ENCODE peak calls at places on chromosomes 11 and 22, in six cellular contexts. A, P, L, G, X and K are unnamed samples.

GRCh38 chr11:111977141-111978027 is 40.2 kb downstream of the DIXDC1 start:
- DNase-seq in A (peak), G (no peak), X (no peak), L (peak), P (peak), K (no peak)

GRCh38 chr11:132106336-132106982 is 736.0 kb downstream of the NTM start:
- DNase-seq in A (no peak), P (no peak), G (no peak), X (no peak), L (no peak), K (no peak)

GRCh38 chr22:28137036-28137435 is 218.0 kb upstream of the PITPNB start:
- DNase-seq in L (no peak), G (no peak), A (no peak), P (no peak), X (no peak), K (no peak)

GRCh38 chr11:67054851-67055523 is 1.7 kb upstream of the RHOD start:
- DNase-seq in X (no peak), L (no peak), G (peak), A (no peak), P (peak), K (peak)

GRCh38 chr22:46147471-46148267 is 2.7 kb upstream of the PPARA start:
- DNase-seq in X (no peak), L (no peak), G (no peak), A (peak), P (no peak), K (no peak)

GRCh38 chr11:13717331-13717730 is 48.9 kb downstream of the FAR1 start:
- DNase-seq in X (no peak), P (no peak), L (no peak), G (peak), A (no peak), K (peak)

GRCh38 chr11:1300121-1300520 is 9.3 kb downstream of the TOLLIP start:
- DNase-seq in G (no peak), P (peak), A (no peak), X (no peak), L (no peak), K (no peak)

GRCh38 chr11:9574806-9575530 is 1.5 kb downstream of the WEE1 start:
- DNase-seq in A (no peak), P (peak), X (peak), G (peak), L (peak), K (peak)

GRCh38 chr11:111978028-111978771 is 41.1 kb downstream of the DIXDC1 start:
- DNase-seq in G (peak), A (no peak), X (no peak), L (peak), P (no peak), K (peak)

GRCh38 chr11:117437791-117438130 is 110.1 kb downstream of the CEP164 start:
- DNase-seq in L (no peak), G (no peak), A (peak), P (no peak), X (no peak), K (no peak)

GRCh38 chr11:63855975-63856374 is 17.1 kb downstream of the MARK2 start:
- DNase-seq in L (no peak), A (no peak), X (no peak), G (no peak), P (no peak), K (no peak)

GRCh38 chr11:6931146-6931713 is 5.0 kb downstream of the ZNF215 start:
- DNase-seq in A (no peak), P (no peak), X (no peak), G (no peak), L (no peak), K (no peak)

GRCh38 chr11:114091791-114092397 is 32.4 kb downstream of the ZBTB16 start:
- DNase-seq in G (no peak), P (no peak), L (no peak), X (no peak), A (no peak), K (no peak)

GRCh38 chr11:63763506-63764200 is 4.9 kb downstream of the ZFTA start:
- DNase-seq in P (no peak), X (no peak), L (peak), A (no peak), G (no peak), K (no peak)

GRCh38 chr11:12842933-12843636 is 166.0 kb upstream of the RASSF10 start:
- DNase-seq in P (no peak), G (no peak), X (no peak), A (no peak), L (no peak), K (no peak)

GRCh38 chr22:46436595-46437163 is 100.7 kb downstream of the CELSR1 start:
- DNase-seq in L (no peak), P (no peak), A (no peak), G (no peak), X (no peak), K (no peak)

GRCh38 chr11:34223021-34223813 is 117.8 kb downstream of the NAT10 start:
- DNase-seq in P (no peak), X (no peak), L (peak), A (no peak), G (peak), K (peak)

GRCh38 chr11:63872833-63873201 is 33.9 kb downstream of the MARK2 start:
- DNase-seq in G (no peak), A (no peak), P (no peak), X (no peak), L (no peak), K (no peak)

GRCh38 chr11:9226514-9226913 is 38.6 kb downstream of the DENND5A start:
- DNase-seq in A (no peak), X (no peak), L (no peak), P (no peak), G (no peak), K (no peak)

GRCh38 chr11:105881027-105881426 is 141.0 kb downstream of the MSANTD4 start:
- DNase-seq in G (no peak), L (no peak), P (no peak), A (no peak), X (no peak), K (no peak)

GRCh38 chr11:112670806-112671570 is 290.2 kb upstream of the NCAM1 start:
- DNase-seq in P (no peak), X (no peak), L (no peak), G (no peak), A (peak), K (no peak)

GRCh38 chr11:129192150-129192549 is at the start of gene ARHGAP32:
- DNase-seq in P (no peak), L (no peak), A (no peak), X (no peak), G (no peak), K (no peak)

GRCh38 chr22:46079861-46080821 is 70.2 kb upstream of the PPARA start:
- DNase-seq in X (no peak), L (peak), A (peak), P (no peak), G (peak), K (peak)

GRCh38 chr11:10844816-10845215 is 13.0 kb downstream of the ZBED5 start:
- DNase-seq in P (no peak), G (no peak), X (no peak), A (no peak), L (no peak), K (no peak)

GRCh38 chr22:21020802-21021429 is 6.0 kb downstream of the P2RX6 start:
- DNase-seq in P (no peak), X (peak), G (no peak), A (no peak), L (no peak), K (no peak)
- TF ChIP-seq CTCF in P (no peak), X (peak), G (peak), A (no peak), L (no peak), K (peak)

DNA sequence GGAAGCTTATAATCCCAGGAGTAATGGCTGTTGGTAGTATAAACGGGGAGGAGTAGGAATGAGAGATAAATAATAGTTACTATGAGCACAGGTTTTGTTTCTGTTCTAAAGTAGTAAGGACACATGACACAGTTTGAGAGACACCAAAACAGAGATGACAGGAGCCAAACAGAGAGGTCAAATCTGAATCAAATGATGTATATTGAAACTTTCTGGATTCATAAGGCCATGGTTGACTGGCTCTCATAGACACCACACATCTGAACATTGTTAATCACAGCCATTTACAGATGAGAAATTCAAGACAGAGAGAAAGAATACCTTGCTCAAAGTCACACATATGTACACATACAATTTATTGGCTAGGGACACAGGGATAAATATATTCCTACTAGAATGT is 63.4 kb upstream of the UCP3 start:
- DNase-seq in L (no peak), A (no peak), X (no peak), G (no peak), P (no peak), K (no peak)
- TF ChIP-seq CTCF in L (no peak), A (no peak), X (no peak), G (no peak), P (no peak), K (no peak)

DNA sequence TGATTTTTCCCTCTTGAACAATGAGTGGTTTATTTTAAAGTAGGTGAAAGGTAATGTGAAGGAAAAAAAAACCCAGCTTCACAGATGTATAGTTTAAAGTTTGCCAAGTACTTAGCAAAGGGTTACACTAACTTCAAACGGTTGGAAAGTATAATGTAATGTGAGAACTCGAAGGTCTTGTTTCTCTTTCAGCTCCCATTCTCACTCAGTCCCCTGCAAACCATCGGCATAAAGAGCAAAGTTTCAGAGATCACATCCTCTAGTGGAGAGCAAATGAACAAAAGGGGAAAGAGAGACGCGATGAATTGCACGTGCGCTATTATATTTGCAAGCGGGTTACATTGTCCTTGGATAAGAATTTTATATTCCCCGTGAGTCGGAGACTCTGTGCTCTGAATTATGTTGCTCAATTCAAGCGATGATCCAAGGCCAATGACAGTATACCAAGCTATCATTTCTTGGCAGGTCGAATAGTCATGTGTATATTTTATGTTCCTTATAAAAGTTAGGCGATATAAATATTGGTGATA is 37.6 kb upstream of the BIRC3 start:
- DNase-seq in A (no peak), X (no peak), P (no peak), G (peak), L (peak), K (peak)
- TF ChIP-seq CTCF in A (no peak), X (no peak), P (no peak), G (peak), L (peak), K (peak)

GRCh38 chr11:65315866-65316233 is 1.2 kb downstream of the CDC42EP2 start:
- DNase-seq in P (no peak), G (no peak), A (no peak), X (no peak), L (no peak), K (no peak)
- TF ChIP-seq CTCF in P (no peak), G (no peak), A (peak), X (no peak), L (no peak), K (no peak)

DNA sequence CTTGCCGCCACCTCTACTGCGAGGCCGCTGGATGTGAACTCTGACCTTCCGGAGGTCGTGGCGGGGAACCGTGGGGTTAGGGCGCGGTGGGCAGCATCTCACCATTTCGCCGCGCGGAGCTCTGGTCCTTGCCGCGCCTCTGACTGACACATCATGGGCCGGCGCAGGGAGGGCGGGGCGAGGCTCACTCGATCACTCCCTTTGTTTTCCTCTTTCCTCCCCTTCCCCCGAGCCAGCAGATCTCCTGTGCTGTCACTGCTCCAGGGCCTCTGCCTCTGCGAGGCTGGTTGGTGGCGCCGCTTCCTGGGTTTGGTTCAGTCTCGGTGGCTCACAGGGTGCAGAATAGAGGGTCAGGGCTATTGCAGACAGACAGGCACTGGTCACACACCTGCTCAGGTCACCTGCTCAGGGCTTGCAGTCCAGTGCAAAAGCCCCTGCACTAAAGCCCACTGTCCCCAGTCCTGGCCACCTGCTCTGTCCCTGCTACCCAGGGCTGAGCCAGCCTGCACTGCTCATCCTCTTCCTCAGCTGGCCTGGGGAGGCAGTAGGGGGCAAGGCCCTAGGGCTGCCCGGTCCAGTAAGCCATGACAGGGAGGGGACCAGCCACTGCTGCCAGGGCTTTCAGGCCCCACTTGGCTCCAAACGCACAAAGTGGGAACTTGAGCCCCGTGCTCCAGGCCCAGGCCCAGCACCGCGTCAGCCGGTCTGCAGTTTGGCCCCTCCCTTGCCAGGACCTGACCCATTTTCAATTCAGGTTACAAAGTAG is 36.2 kb downstream of the PISD start:
- DNase-seq in G (no peak), X (no peak), L (no peak), P (no peak), A (peak), K (no peak)
- TF ChIP-seq CTCF in G (no peak), X (no peak), L (no peak), P (no peak), A (no peak), K (no peak)

GRCh38 chr11:17890333-17890732 is 122.5 kb downstream of the SERGEF start:
- DNase-seq in L (no peak), X (no peak), A (no peak), P (no peak), G (no peak), K (no peak)
- TF ChIP-seq CTCF in L (no peak), X (no peak), A (no peak), P (no peak), G (peak), K (peak)